ENCODE peak calls at places on chromosomes 11 and 22, in six cellular contexts. O, Z, G, X, T and P are unnamed samples. For H3K4me1, the result is how much of the 10 kb centered on the place peaks cover.

GRCh38 chr11:75014129-75014528 is 25.4 kb downstream of the NEU3 start:
- DNase-seq in O (no peak), Z (no peak), G (no peak), X (peak), T (no peak), P (no peak)

GRCh38 chr22:40281717-40282116 is 64.6 kb upstream of the ADSL start:
- DNase-seq in O (no peak), Z (no peak), G (no peak), X (no peak), T (no peak), P (no peak)

GRCh38 chr22:31289335-31289734 is 3.0 kb downstream of the PIK3IP1 start:
- DNase-seq in O (no peak), Z (no peak), G (no peak), X (no peak), T (no peak), P (no peak)

GRCh38 chr11:76854709-76855108 is 6.0 kb upstream of the ACER3 start:
- DNase-seq in O (no peak), Z (no peak), G (no peak), X (no peak), T (no peak), P (no peak)

GRCh38 chr11:120977470-120977869 is 46.4 kb upstream of the TBCEL start:
- DNase-seq in O (no peak), Z (no peak), G (no peak), X (no peak), T (no peak), P (no peak)

GRCh38 chr11:112002491-112003216 is 22.6 kb upstream of the DLAT start:
- DNase-seq in O (no peak), Z (peak), G (no peak), X (no peak), T (no peak), P (no peak)

GRCh38 chr11:58784995-58785394 is 53.3 kb upstream of the GLYAT start:
- DNase-seq in O (no peak), Z (no peak), G (no peak), X (no peak), T (no peak), P (no peak)

GRCh38 chr22:17931400-17931825 is 92.9 kb downstream of the MICAL3 start:
- DNase-seq in O (no peak), Z (no peak), G (no peak), X (no peak), T (no peak), P (no peak)

GRCh38 chr22:50723991-50724390 is 14.0 kb upstream of the ACR start:
- DNase-seq in O (no peak), Z (no peak), G (no peak), X (no peak), T (no peak), P (no peak)

GRCh38 chr11:131897247-131897646 is 526.8 kb downstream of the NTM start:
- DNase-seq in O (no peak), Z (no peak), G (no peak), X (no peak), T (no peak), P (no peak)

GRCh38 chr22:25488244-25489020 is 76.0 kb upstream of the GRK3 start:
- DNase-seq in O (no peak), Z (peak), G (peak), X (no peak), T (peak), P (no peak)

GRCh38 chr11:370087-370941 is 1.0 kb downstream of the B4GALNT4 start:
- DNase-seq in O (peak), Z (peak), G (no peak), X (no peak), T (no peak), P (no peak)

GRCh38 chr22:47036352-47036751 is 273.9 kb downstream of the TBC1D22A start:
- DNase-seq in O (no peak), Z (no peak), G (no peak), X (no peak), T (no peak), P (no peak)

GRCh38 chr22:31567702-31568101 is 71.4 kb downstream of the SFI1 start:
- DNase-seq in O (no peak), Z (no peak), G (no peak), X (no peak), T (no peak), P (no peak)

GRCh38 chr11:117096140-117096972 is 1.9 kb downstream of the SIK3 start:
- DNase-seq in O (peak), Z (peak), G (no peak), X (peak), T (no peak), P (peak)

DNA sequence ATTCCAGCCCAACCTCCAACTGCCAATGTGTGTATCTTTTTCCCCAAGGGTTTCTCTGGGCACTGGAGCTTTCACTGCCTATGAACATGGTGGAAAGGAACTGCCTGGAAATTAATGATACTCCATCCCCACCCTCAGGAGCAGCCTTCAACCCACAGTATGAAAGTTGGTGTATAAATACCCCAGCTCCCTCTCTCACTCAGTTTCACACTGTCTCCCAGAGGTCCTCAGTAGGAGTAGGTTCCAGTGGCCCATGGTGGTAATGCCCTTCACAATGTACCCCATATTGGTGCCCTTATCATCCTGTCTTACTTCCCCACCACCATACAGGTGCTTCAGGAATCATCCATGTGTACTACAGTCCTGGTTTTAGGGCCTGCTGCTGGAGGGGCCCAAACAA is 462.6 kb downstream of the MIAT start:
- DNase-seq in O (no peak), Z (no peak), G (no peak), X (no peak), T (no peak), P (no peak)
- H3K4me1 ChIP-seq in O (under half), Z (under half), G (under half), X (under half), T (under half), P (under half)

DNA sequence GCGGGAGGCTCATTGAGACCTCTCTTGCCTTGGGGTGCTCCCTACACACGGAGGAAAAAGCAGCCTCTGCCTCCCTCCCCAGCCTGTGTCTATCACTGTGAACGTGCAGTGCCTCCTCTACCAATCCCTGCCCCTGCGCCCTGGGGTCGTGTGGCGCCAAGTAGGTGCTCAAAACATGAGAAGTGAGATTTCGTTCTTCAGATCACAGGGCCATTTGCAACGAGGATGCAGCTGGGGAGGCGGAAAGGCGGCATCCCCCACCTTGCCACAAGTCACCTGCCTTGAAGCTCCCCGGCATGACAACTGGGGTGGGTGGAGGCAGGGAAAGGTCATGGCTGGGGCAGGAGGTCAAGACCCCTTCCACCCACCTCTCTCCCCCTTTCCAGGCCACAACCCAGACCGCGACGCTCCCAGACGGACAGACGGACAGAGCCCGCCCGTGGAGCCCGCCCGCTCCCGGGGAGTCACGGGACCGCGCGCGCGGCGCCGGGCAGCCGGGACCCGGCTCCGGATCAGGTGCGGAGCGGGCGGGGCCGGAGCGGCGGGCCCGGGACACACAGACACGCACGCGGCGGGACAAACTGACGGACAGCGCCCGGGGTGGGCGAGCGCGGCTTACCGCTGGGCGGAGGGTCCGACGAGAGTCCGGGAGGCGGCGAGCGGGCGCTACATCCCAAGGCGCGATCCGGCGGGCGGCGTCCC is 487 bp downstream of the KCNJ4 start:
- DNase-seq in O (peak), Z (peak), G (no peak), X (no peak), T (no peak), P (no peak)
- H3K4me3 ChIP-seq in O (peak), Z (peak), G (peak), X (no peak), T (peak), P (peak)

DNA sequence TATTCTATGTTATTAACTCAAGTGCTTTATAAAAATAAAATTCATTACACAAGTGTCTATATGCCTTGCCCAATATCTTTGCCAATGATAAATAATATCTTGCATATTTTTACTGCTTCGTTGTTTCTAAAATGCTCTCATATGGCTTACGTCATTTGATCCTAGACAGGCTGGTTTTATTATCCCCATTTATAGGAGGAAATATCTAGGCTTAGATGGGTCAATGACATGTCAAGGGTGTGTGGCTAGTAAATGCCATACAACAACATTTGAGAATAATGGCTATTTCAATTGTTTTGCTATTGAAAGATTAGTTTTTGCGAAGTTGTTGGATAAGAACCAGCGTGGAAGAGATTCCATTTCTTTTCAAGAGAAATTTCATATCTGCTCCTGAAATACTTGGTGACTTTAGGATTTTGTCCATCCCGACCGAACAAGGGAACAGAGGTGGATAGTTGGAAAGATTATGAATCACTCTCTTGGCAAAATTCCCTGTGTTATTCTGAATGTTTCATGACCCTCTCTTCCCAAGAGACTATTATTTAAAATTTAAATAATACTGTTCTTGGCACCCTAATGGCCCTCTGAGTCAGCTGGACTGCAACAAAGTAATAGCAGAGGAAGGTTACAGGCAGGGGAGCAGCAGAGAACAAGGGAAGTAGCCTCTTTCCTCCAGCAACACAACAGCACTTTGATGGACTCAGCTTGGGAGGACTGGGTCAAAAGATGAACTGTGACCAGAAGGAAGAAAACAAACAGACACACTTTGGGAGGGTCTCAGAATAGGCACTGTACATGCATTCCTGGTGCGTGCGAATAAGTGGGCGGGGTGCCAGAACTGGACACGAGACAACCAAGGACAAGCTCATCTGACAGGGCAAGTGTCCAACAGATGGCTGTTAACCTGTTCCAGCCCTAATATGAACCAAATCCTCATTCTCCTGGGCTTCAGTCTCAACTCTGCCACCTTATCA is 94.5 kb downstream of the ME3 start:
- DNase-seq in O (no peak), Z (no peak), G (peak), X (no peak), T (peak), P (no peak)
- H3K27ac ChIP-seq in O (no peak), Z (no peak), G (peak), X (no peak), T (peak), P (no peak)

DNA sequence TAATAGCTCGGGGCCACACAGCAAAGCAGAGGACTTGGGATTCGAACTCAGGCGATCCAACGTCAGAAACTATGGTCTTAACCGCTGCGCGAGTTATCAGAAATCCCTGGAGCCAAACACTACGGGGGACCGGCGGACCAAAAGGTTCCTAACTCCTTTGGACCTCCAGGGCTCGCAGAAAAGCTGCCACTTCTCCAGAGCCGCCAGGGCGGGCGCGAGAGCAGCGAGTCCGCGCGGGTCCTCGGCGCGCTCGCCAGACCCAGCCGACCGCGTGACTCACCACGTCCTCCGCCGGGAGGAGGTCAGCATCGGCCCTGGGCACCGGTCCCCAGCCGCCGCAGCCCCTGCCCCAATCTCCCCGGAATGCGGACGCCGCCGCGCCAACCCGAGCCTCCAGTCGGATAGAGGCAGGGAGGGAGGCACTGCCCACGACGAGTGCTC is 6.0 kb upstream of the ALX4 start:
- DNase-seq in O (peak), Z (peak), G (no peak), X (no peak), T (no peak), P (no peak)
- H3K4me1 ChIP-seq in O (under half), Z (under half), G (under half), X (under half), T (under half), P (under half)

GRCh38 chr11:61477126-61477525 is 31.4 kb upstream of the LRRC10B start:
- DNase-seq in O (no peak), Z (no peak), G (no peak), X (no peak), T (peak), P (no peak)
- H3K4me3 ChIP-seq in O (no peak), Z (no peak), G (no peak), X (no peak), T (no peak), P (no peak)

GRCh38 chr11:69657911-69658605 is 17.1 kb downstream of the LTO1 start:
- DNase-seq in O (peak), Z (peak), G (no peak), X (peak), T (no peak), P (no peak)
- H3K27ac ChIP-seq in O (peak), Z (peak), G (no peak), X (peak), T (no peak), P (no peak)

GRCh38 chr22:19360862-19361261 is 69.3 kb upstream of the CLTCL1 start:
- DNase-seq in O (no peak), Z (no peak), G (no peak), X (no peak), T (no peak), P (no peak)
- H3K4me1 ChIP-seq in O (under half), Z (under half), G (under half), X (under half), T (under half), P (under half)

GRCh38 chr22:22666307-22667091 is 22.1 kb downstream of the GGTLC2 start:
- DNase-seq in O (peak), Z (no peak), G (peak), X (peak), T (no peak), P (no peak)
- H3K4me3 ChIP-seq in O (no peak), Z (no peak), G (no peak), X (no peak), T (no peak), P (no peak)